ENCODE peak calls at places on chromosome 12, in eight cellular contexts. One of them, this sample, is unnamed.

GRCh38 chr12:52254180-52254964 is 20.1 kb upstream of the KRT86 start:
- DNase-seq in GM23338: no peak
- DNase-seq in K562: no peak
- DNase-seq in Panc1: no peak
- DNase-seq in GM12878: no peak
- DNase-seq in HepG2: no peak
- DNase-seq in HCT116: no peak
- DNase-seq in SK-N-SH: no peak
- DNase-seq in this sample: no peak

GRCh38 chr12:70418101-70418500 is 52.0 kb downstream of the KCNMB4 start:
- DNase-seq in SK-N-SH: no peak
- DNase-seq in HepG2: no peak
- DNase-seq in K562: no peak
- DNase-seq in Panc1: no peak
- DNase-seq in GM12878: no peak
- DNase-seq in HCT116: no peak
- DNase-seq in GM23338: no peak
- DNase-seq in this sample: no peak

GRCh38 chr12:105331805-105332251 is 1.3 kb downstream of the C12orf75 start:
- DNase-seq in GM23338: peak
- DNase-seq in HCT116: no peak
- DNase-seq in GM12878: no peak
- DNase-seq in HepG2: peak
- DNase-seq in SK-N-SH: peak
- DNase-seq in Panc1: no peak
- DNase-seq in K562: no peak
- DNase-seq in this sample: no peak

GRCh38 chr12:91287753-91288152 is 105.1 kb upstream of the DCN start:
- DNase-seq in HCT116: no peak
- DNase-seq in K562: no peak
- DNase-seq in GM12878: no peak
- DNase-seq in SK-N-SH: no peak
- DNase-seq in GM23338: no peak
- DNase-seq in HepG2: no peak
- DNase-seq in Panc1: no peak
- DNase-seq in this sample: no peak

GRCh38 chr12:81468206-81468605 is 290.9 kb downstream of the PPFIA2 start:
- DNase-seq in GM12878: no peak
- DNase-seq in K562: no peak
- DNase-seq in HCT116: no peak
- DNase-seq in Panc1: no peak
- DNase-seq in SK-N-SH: no peak
- DNase-seq in HepG2: no peak
- DNase-seq in GM23338: no peak
- DNase-seq in this sample: no peak

GRCh38 chr12:54300732-54301427 is at the start of gene NFE2:
- DNase-seq in Panc1: no peak
- DNase-seq in GM12878: no peak
- DNase-seq in SK-N-SH: peak
- DNase-seq in HepG2: peak
- DNase-seq in HCT116: no peak
- DNase-seq in K562: peak
- DNase-seq in GM23338: peak
- DNase-seq in this sample: peak

GRCh38 chr12:75684678-75685620 is 173.5 kb upstream of the KRR1 start:
- DNase-seq in HCT116: no peak
- DNase-seq in SK-N-SH: no peak
- DNase-seq in K562: no peak
- DNase-seq in GM12878: no peak
- DNase-seq in Panc1: no peak
- DNase-seq in HepG2: no peak
- DNase-seq in GM23338: no peak
- DNase-seq in this sample: no peak

GRCh38 chr12:47964102-47964723 is 817 bp downstream of the TMEM106C start:
- DNase-seq in GM23338: peak
- DNase-seq in SK-N-SH: peak
- DNase-seq in K562: no peak
- DNase-seq in GM12878: no peak
- DNase-seq in Panc1: no peak
- DNase-seq in HCT116: no peak
- DNase-seq in HepG2: no peak
- DNase-seq in this sample: no peak

GRCh38 chr12:78470354-78471195 is 394.0 kb upstream of the SYT1 start:
- DNase-seq in K562: no peak
- DNase-seq in GM23338: peak
- DNase-seq in SK-N-SH: peak
- DNase-seq in Panc1: peak
- DNase-seq in HepG2: peak
- DNase-seq in HCT116: peak
- DNase-seq in GM12878: no peak
- DNase-seq in this sample: no peak

GRCh38 chr12:132418393-132418925 is 71.5 kb upstream of the FBRSL1 start:
- DNase-seq in Panc1: no peak
- DNase-seq in HCT116: no peak
- DNase-seq in K562: no peak
- DNase-seq in GM12878: no peak
- DNase-seq in GM23338: no peak
- DNase-seq in HepG2: no peak
- DNase-seq in SK-N-SH: no peak
- DNase-seq in this sample: no peak

GRCh38 chr12:29559194-29559593 is 61.7 kb upstream of the OVCH1 start:
- DNase-seq in HepG2: no peak
- DNase-seq in SK-N-SH: no peak
- DNase-seq in GM23338: no peak
- DNase-seq in GM12878: no peak
- DNase-seq in K562: no peak
- DNase-seq in Panc1: no peak
- DNase-seq in HCT116: no peak
- DNase-seq in this sample: no peak

GRCh38 chr12:29564925-29565324 is 67.4 kb upstream of the OVCH1 start:
- DNase-seq in GM12878: no peak
- DNase-seq in SK-N-SH: no peak
- DNase-seq in GM23338: no peak
- DNase-seq in HepG2: no peak
- DNase-seq in K562: no peak
- DNase-seq in HCT116: no peak
- DNase-seq in Panc1: no peak
- DNase-seq in this sample: no peak

GRCh38 chr12:29563636-29564035 is 66.2 kb upstream of the OVCH1 start:
- DNase-seq in HCT116: no peak
- DNase-seq in GM12878: no peak
- DNase-seq in Panc1: no peak
- DNase-seq in K562: no peak
- DNase-seq in SK-N-SH: no peak
- DNase-seq in GM23338: no peak
- DNase-seq in HepG2: no peak
- DNase-seq in this sample: no peak

GRCh38 chr12:29562167-29562776 is 64.8 kb upstream of the OVCH1 start:
- DNase-seq in SK-N-SH: no peak
- DNase-seq in K562: no peak
- DNase-seq in GM12878: no peak
- DNase-seq in GM23338: no peak
- DNase-seq in HepG2: no peak
- DNase-seq in HCT116: no peak
- DNase-seq in Panc1: no peak
- DNase-seq in this sample: no peak

DNA sequence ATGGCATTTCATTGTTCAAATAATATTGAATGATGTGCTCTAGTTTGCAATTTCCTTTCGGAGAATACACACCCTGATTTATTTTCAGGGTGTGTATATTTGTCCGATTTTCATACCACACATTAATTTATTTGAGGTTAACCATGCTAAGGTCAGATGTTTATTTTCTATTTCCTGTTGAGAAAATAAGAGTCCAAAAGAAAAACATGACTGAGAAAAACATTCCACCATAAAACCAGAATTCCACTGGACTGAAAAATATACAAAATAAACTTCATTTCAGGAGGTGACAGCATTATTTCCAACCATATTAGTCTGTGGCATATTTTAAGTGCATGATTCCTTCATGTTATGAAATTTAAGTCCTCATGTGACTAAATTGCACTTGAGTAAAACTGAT is 64.2 kb upstream of the OVCH1 start:
- DNase-seq in SK-N-SH: no peak
- DNase-seq in K562: no peak
- DNase-seq in HCT116: no peak
- DNase-seq in GM23338: no peak
- DNase-seq in HepG2: no peak
- DNase-seq in Panc1: no peak
- DNase-seq in GM12878: no peak
- DNase-seq in this sample: no peak
- TF ChIP-seq POLR2AphosphoS5 in SK-N-SH: no peak
- TF ChIP-seq POLR2AphosphoS5 in K562: no peak
- TF ChIP-seq POLR2AphosphoS5 in HCT116: no peak
- TF ChIP-seq POLR2AphosphoS5 in GM23338: no peak
- TF ChIP-seq POLR2AphosphoS5 in HepG2: no peak
- TF ChIP-seq POLR2AphosphoS5 in Panc1: no peak
- TF ChIP-seq POLR2AphosphoS5 in GM12878: no peak
- TF ChIP-seq POLR2AphosphoS5 in this sample: no peak

GRCh38 chr12:108786450-108786849 is 55.1 kb upstream of the CORO1C start:
- DNase-seq in Panc1: no peak
- DNase-seq in HCT116: no peak
- DNase-seq in GM12878: no peak
- DNase-seq in SK-N-SH: no peak
- DNase-seq in HepG2: no peak
- DNase-seq in K562: no peak
- DNase-seq in GM23338: no peak
- DNase-seq in this sample: no peak

GRCh38 chr12:108787539-108787938 is 56.2 kb upstream of the CORO1C start:
- DNase-seq in Panc1: no peak
- DNase-seq in HepG2: no peak
- DNase-seq in HCT116: no peak
- DNase-seq in SK-N-SH: no peak
- DNase-seq in K562: no peak
- DNase-seq in GM12878: no peak
- DNase-seq in GM23338: no peak
- DNase-seq in this sample: no peak

GRCh38 chr12:108782971-108783370 is 51.7 kb upstream of the CORO1C start:
- DNase-seq in K562: no peak
- DNase-seq in SK-N-SH: no peak
- DNase-seq in HepG2: no peak
- DNase-seq in GM12878: no peak
- DNase-seq in HCT116: no peak
- DNase-seq in Panc1: no peak
- DNase-seq in GM23338: no peak
- DNase-seq in this sample: no peak

GRCh38 chr12:108783446-108783845 is 52.1 kb upstream of the CORO1C start:
- DNase-seq in GM23338: no peak
- DNase-seq in HepG2: no peak
- DNase-seq in HCT116: no peak
- DNase-seq in GM12878: no peak
- DNase-seq in Panc1: no peak
- DNase-seq in SK-N-SH: no peak
- DNase-seq in K562: peak
- DNase-seq in this sample: no peak

DNA sequence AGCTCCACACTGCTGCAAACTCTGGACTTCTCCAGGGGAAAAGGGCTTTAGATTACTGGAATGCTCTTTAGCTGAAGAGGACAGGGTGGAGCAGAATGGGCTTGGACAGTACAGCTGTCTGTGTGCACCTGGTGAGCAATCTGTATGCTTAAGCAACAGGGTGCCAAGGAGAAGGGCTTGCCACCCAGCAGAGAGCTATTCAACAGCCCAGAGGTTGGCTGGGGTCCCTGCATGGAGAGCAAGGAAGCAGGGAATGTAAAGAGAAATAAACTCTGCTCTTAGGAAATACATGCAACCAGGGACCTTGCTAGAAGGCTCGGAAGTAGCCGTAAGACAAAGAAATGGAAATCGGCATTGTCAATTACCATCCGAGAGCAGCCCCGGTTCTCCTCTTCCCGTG is 53.0 kb upstream of the CORO1C start:
- DNase-seq in GM23338: peak
- DNase-seq in HCT116: no peak
- DNase-seq in K562: no peak
- DNase-seq in Panc1: no peak
- DNase-seq in GM12878: no peak
- DNase-seq in SK-N-SH: no peak
- DNase-seq in HepG2: no peak
- DNase-seq in this sample: no peak
- TF ChIP-seq REST in GM23338: no peak
- TF ChIP-seq REST in HCT116: no peak
- TF ChIP-seq REST in K562: no peak
- TF ChIP-seq REST in Panc1: no peak
- TF ChIP-seq REST in GM12878: no peak
- TF ChIP-seq REST in SK-N-SH: no peak
- TF ChIP-seq REST in HepG2: no peak
- TF ChIP-seq REST in this sample: no peak

DNA sequence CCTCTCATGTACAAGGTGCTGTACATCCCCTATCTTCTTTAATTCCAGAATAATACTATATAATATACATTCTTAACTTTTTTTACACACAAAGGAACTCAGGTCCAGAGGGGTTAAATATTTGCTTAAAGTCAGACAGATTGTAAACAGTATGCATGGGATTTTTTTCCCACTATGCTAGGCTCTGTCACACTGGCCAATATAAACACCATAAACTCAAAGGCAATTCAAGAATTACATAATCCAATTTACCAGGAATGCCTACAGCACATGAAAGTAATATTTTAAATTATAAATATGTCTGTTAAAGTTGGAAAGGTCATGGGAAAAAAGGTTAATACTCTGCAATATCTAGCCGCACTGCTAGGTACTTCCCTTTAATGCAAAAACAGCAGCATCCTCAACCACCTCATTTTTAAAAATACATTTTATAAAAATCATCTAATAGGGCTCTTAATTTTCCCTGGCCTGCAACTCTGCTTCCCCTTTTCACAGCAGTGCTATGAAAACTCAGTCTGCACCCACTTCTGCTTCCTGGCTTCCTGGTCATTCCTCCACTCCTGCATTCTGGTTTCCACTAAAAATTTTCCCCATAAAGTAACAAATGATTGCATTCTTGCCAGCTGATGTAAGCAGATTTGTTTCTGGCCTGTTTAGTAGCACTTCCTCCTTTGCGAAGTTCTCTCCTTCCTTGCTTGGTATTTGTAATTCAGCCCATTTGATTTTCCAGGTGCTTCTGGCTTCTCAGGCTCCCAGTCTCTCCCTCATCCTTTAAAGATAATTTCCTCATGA is 128.1 kb downstream of the ITPR2 start:
- DNase-seq in HepG2: peak
- DNase-seq in HCT116: no peak
- DNase-seq in SK-N-SH: no peak
- DNase-seq in Panc1: no peak
- DNase-seq in K562: no peak
- DNase-seq in GM12878: no peak
- DNase-seq in GM23338: no peak
- DNase-seq in this sample: peak
- TF ChIP-seq POLR2AphosphoS5 in HepG2: no peak
- TF ChIP-seq POLR2AphosphoS5 in HCT116: no peak
- TF ChIP-seq POLR2AphosphoS5 in SK-N-SH: no peak
- TF ChIP-seq POLR2AphosphoS5 in Panc1: no peak
- TF ChIP-seq POLR2AphosphoS5 in K562: no peak
- TF ChIP-seq POLR2AphosphoS5 in GM12878: no peak
- TF ChIP-seq POLR2AphosphoS5 in GM23338: no peak
- TF ChIP-seq POLR2AphosphoS5 in this sample: no peak

DNA sequence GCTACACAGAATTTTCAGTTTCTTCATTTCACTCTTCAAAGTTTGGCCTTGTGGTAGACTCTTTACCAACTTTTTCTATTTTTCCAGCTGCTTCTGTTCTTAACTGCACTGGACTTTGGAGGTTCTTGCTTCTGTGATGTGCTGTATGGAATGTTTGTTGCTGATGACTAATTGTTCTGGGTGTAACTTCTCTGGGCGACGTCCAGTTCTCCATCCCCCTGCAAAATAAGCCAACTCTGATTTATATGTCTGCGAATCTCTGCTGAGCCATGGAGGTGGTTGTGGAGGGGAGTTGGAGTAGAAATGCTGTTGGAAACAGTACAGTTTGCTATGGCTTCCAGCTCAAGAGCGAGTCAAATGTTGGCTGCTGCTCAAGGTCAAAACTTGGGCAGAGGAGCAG is 113.9 kb upstream of the DYRK2 start:
- DNase-seq in HCT116: no peak
- DNase-seq in K562: no peak
- DNase-seq in Panc1: no peak
- DNase-seq in GM23338: no peak
- DNase-seq in HepG2: no peak
- DNase-seq in GM12878: no peak
- DNase-seq in SK-N-SH: no peak
- DNase-seq in this sample: no peak
- TF ChIP-seq REST in HCT116: no peak
- TF ChIP-seq REST in K562: no peak
- TF ChIP-seq REST in Panc1: no peak
- TF ChIP-seq REST in GM23338: no peak
- TF ChIP-seq REST in HepG2: no peak
- TF ChIP-seq REST in GM12878: no peak
- TF ChIP-seq REST in SK-N-SH: no peak
- TF ChIP-seq REST in this sample: no peak

This sample was measured in HL-60.